ENCODE peak calls at places on chromosomes 11 and 22, in seven cellular contexts. G, J, Y, S, X, D and N are unnamed samples.

GRCh38 chr22:48651981-48652538 is 1175.6 kb downstream of the BRD1 start:
- DNase-seq in X (no peak), G (no peak), S (no peak), J (no peak), Y (no peak), D (no peak), N (no peak)

GRCh38 chr11:14593671-14594070 is 49.9 kb upstream of the PDE3B start:
- DNase-seq in Y (no peak), J (no peak), G (no peak), X (no peak), S (no peak), D (no peak), N (peak; percentile 70)

GRCh38 chr22:25628494-25628893 is 64.0 kb downstream of the GRK3 start:
- DNase-seq in S (no peak), J (no peak), X (no peak), G (no peak), Y (no peak), D (no peak), N (no peak)

GRCh38 chr11:33930317-33931021 is 38.6 kb upstream of the LMO2 start:
- DNase-seq in X (no peak), Y (no peak), J (no peak), G (peak; percentile 59), D (no peak), S (no peak), N (no peak)

GRCh38 chr22:46770151-46770641 is 7.7 kb downstream of the TBC1D22A start:
- DNase-seq in X (no peak), G (peak; percentile 34), J (no peak), S (no peak), Y (no peak), D (no peak), N (no peak)

GRCh38 chr11:69640995-69641581 is at the start of gene CCND1:
- DNase-seq in D (no peak), J (peak; percentile 92), Y (peak; percentile 92), S (peak; percentile 92), X (peak; percentile 95), G (peak; percentile 80), N (peak; percentile 96)

GRCh38 chr22:39349506-39349966 is 255 bp upstream of the SYNGR1 start:
- DNase-seq in J (peak; percentile 81), S (peak; percentile 89), G (no peak), D (no peak), X (no peak), Y (no peak), N (peak; percentile 65)

GRCh38 chr11:74443071-74443864 is 24.1 kb downstream of the KCNE3 start:
- DNase-seq in G (no peak), J (peak; percentile 50), S (no peak), Y (no peak), X (no peak), D (no peak), N (peak; percentile 76)

GRCh38 chr22:25375683-25376082 is 156.2 kb downstream of the CRYBB2 start:
- DNase-seq in X (no peak), J (no peak), S (no peak), G (no peak), Y (no peak), D (no peak), N (no peak)

GRCh38 chr22:39471421-39472141 is 14.8 kb downstream of the MGAT3 start:
- DNase-seq in X (peak; percentile 80), S (peak; percentile 66), Y (peak; percentile 66), D (no peak), J (peak; percentile 72), G (peak; percentile 45), N (peak; percentile 84)

GRCh38 chr11:73331138-73331916 is 23.3 kb downstream of the ARHGEF17 start:
- DNase-seq in G (peak; percentile 65), J (peak; percentile 88), S (no peak), Y (no peak), D (no peak), X (peak; percentile 97), N (peak; percentile 91)

GRCh38 chr11:119206512-119207299 is 567 bp downstream of the CBL start:
- DNase-seq in Y (no peak), D (peak; percentile 16), J (peak; percentile 72), X (peak; percentile 64), S (peak; percentile 45), G (no peak), N (peak; percentile 52)

GRCh38 chr11:82790723-82791487 is 57.2 kb upstream of the FAM181B start:
- DNase-seq in G (no peak), X (no peak), D (no peak), J (peak; percentile 14), Y (no peak), S (no peak), N (no peak)

GRCh38 chr11:115606223-115607220 is 102.3 kb upstream of the CADM1 start:
- DNase-seq in X (no peak), G (peak; percentile 62), J (peak; percentile 50), D (no peak), S (no peak), Y (peak; percentile 41), N (no peak)